ENCODE peak calls at places on chromosomes 2 and 18, in nine cellular contexts. C, F, U, W, N, Z, Y, A and L are unnamed samples.

GRCh38 chr2:29070542-29070941 is 3.8 kb downstream of the PCARE start:
- DNase-seq in F (no peak), U (no peak), N (no peak), W (no peak), C (no peak), Y (no peak), A (no peak), Z (no peak), L (no peak)

GRCh38 chr2:54531558-54531957 is 75.4 kb downstream of the SPTBN1 start:
- DNase-seq in A (no peak), F (no peak), C (no peak), W (no peak), Y (no peak), U (peak), Z (no peak), N (no peak), L (no peak)

GRCh38 chr2:27921424-27921823 is 30.9 kb downstream of the BABAM2 start:
- DNase-seq in Y (no peak), C (no peak), Z (no peak), N (no peak), F (no peak), W (no peak), A (no peak), U (no peak), L (no peak)

GRCh38 chr2:237867465-237867864 is 8.0 kb downstream of the RAMP1 start:
- DNase-seq in Z (no peak), Y (no peak), A (no peak), F (no peak), U (no peak), C (no peak), N (no peak), W (no peak), L (no peak)

GRCh38 chr2:57899898-57900297 is 146.7 kb upstream of the VRK2 start:
- DNase-seq in F (no peak), W (no peak), N (no peak), C (no peak), Z (no peak), U (no peak), Y (no peak), A (no peak), L (no peak)

GRCh38 chr2:41993086-41993812 is 54.6 kb upstream of the PKDCC start:
- DNase-seq in W (no peak), C (no peak), N (no peak), Z (no peak), U (no peak), F (no peak), A (no peak), Y (no peak), L (no peak)

GRCh38 chr2:129885735-129886134 is 93.7 kb upstream of the RAB6C start:
- DNase-seq in A (no peak), C (no peak), U (no peak), F (no peak), W (no peak), Y (no peak), Z (no peak), N (no peak), L (peak)

GRCh38 chr2:39913648-39914456 is 134.8 kb upstream of the THUMPD2 start:
- DNase-seq in N (no peak), A (no peak), Y (no peak), U (peak), Z (no peak), C (no peak), F (peak), W (peak), L (no peak)

GRCh38 chr2:205545971-205546370 is 136.3 kb upstream of the NRP2 start:
- DNase-seq in N (no peak), Z (no peak), W (no peak), A (no peak), Y (no peak), F (no peak), U (no peak), C (no peak), L (no peak)

GRCh38 chr2:23436346-23437099 is 51.5 kb downstream of the KLHL29 start:
- DNase-seq in A (no peak), W (no peak), Z (no peak), C (no peak), F (no peak), U (no peak), Y (peak), N (no peak), L (peak)

GRCh38 chr2:85042330-85042729 is 71.4 kb downstream of the KCMF1 start:
- DNase-seq in Z (no peak), C (no peak), F (no peak), Y (no peak), N (no peak), U (no peak), W (no peak), A (no peak), L (no peak)

GRCh38 chr2:231535961-231536360 is 5.7 kb upstream of the NMUR1 start:
- DNase-seq in U (no peak), A (no peak), N (no peak), Z (no peak), F (peak), C (no peak), W (peak), Y (no peak), L (no peak)

GRCh38 chr2:231531408-231532188 is 1.4 kb upstream of the NMUR1 start:
- DNase-seq in U (no peak), A (no peak), F (no peak), N (no peak), W (no peak), Z (no peak), Y (no peak), C (no peak), L (no peak)

GRCh38 chr2:231533086-231533776 is 3.0 kb upstream of the NMUR1 start:
- DNase-seq in W (no peak), C (no peak), Z (no peak), F (no peak), U (no peak), N (no peak), A (no peak), Y (no peak), L (no peak)

GRCh38 chr2:231532189-231533035 is 2.2 kb upstream of the NMUR1 start:
- DNase-seq in Z (no peak), A (no peak), Y (no peak), U (no peak), N (no peak), F (no peak), C (no peak), W (no peak), L (no peak)

DNA sequence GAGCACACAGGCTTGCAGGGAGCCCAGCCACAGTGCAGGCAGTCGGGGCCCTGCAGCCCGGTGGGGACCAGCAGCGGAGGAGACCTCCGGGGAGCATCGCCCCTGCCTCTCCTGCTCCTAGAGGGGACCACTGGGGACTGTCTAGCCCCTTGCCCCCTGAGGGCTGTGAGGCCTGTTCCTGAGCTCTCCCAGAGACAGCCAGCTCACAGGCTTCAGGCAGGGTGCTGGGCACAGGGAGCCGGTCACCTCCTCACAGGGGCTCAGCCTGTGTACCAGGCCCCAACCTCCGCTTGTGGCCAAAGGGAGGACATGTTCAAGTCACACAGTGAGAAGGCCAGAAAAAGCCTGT is 3.5 kb upstream of the NMUR1 start:
- DNase-seq in A (no peak), W (no peak), Z (no peak), N (no peak), Y (no peak), F (no peak), U (no peak), C (no peak), L (no peak)
- TF ChIP-seq POLR2A in A (no peak), W (no peak), Z (no peak), N (no peak), Y (no peak), F (no peak), U (no peak), C (no peak), L (no peak)

DNA sequence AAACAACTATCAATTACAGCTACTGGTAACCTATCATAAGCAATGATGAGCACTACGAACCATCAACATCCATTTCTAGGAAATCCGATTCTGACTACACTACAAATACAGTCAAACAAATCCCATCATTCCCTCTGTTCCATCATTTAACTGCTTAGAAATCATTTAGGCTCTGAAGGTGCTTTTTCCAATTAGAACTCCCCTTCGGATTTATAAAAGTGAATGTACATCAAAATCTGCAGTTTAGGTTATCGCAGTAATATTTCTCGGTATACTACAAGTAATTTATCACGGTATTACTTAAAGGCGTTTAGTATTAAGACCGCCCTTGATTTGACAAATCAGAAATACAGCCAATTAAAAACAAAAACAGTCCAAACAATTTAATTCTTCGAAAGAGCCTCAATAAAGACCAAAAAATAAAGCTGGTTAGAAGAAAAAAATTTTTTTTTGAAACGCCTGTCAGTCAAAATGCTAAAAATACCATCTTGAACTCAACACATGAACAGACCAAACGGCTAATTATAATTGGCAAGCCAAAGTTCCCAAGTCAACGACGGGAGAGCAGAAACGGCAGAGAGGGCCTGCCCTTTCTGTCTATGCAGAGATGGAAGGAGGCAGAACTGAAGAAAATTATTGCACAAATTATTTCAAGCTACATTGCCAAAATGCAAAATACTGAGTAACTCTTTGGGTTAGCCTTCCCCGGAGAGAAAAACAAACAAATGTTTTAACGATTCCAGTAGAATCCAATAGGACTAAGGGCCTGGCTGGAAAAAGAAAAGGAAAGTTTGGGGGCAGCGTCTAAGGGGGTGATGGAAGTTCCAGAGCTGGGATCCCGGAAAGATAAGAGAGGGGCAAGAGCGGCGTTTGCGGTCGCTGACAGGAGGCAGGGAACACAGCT is 1.2 kb downstream of the VPS54 start:
- DNase-seq in Z (peak), N (no peak), C (no peak), Y (no peak), F (peak), W (peak), U (no peak), A (no peak), L (no peak)
- TF ChIP-seq POLR2A in Z (no peak), N (no peak), C (peak), Y (no peak), F (peak), W (peak), U (no peak), A (no peak), L (no peak)

GRCh38 chr2:239224249-239224605 is 176.6 kb downstream of the HDAC4 start:
- DNase-seq in U (no peak), N (no peak), C (no peak), A (no peak), W (no peak), F (no peak), Z (no peak), Y (no peak), L (no peak)
- TF ChIP-seq POLR2A in U (no peak), N (no peak), C (no peak), A (no peak), W (no peak), F (no peak), Z (no peak), Y (no peak), L (no peak)

GRCh38 chr2:225041871-225042799 is at the start of gene DOCK10:
- DNase-seq in C (peak), N (peak), A (peak), U (no peak), F (no peak), W (peak), Y (no peak), Z (peak), L (peak)
- TF ChIP-seq POLR2A in C (no peak), N (no peak), A (no peak), U (no peak), F (no peak), W (no peak), Y (no peak), Z (no peak), L (no peak)

GRCh38 chr2:150939087-150939486 is 322.6 kb downstream of the RBM43 start:
- DNase-seq in A (no peak), W (no peak), Y (no peak), C (no peak), Z (no peak), N (no peak), U (no peak), F (no peak), L (no peak)

GRCh38 chr2:150946831-150947230 is 314.8 kb downstream of the RBM43 start:
- DNase-seq in Y (no peak), A (no peak), U (no peak), Z (no peak), C (no peak), W (no peak), F (no peak), N (no peak), L (no peak)

GRCh38 chr2:150938586-150938985 is 323.1 kb downstream of the RBM43 start:
- DNase-seq in W (no peak), Z (no peak), A (no peak), N (no peak), C (no peak), Y (no peak), U (no peak), F (no peak), L (no peak)

DNA sequence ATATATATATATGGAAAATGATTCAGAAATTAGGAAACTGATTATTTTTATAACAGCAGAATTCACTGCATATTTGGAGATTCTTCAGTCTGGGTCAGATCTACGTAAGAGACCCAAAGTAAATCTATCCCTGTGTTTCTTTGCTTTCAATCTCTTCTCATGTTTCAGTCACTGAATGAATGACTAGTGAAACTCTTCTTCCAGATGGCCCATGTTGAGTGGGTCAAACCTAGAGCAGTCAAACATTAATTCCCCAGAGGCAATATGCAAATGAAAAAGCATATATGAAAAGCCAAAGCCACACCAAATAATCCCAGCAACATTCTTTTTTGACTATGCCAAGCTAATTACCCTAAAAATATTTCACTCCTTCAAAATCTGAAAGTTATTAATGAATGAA is 317.3 kb downstream of the RBM43 start:
- DNase-seq in Z (no peak), F (no peak), U (no peak), N (no peak), Y (no peak), A (no peak), W (no peak), C (no peak), L (no peak)
- TF ChIP-seq POLR2A in Z (no peak), F (no peak), U (no peak), N (no peak), Y (no peak), A (no peak), W (no peak), C (no peak), L (no peak)

GRCh38 chr2:241733391-241734207 is 831 bp upstream of the D2HGDH start:
- DNase-seq in F (no peak), U (no peak), Z (no peak), N (no peak), Y (no peak), W (no peak), C (no peak), A (no peak), L (no peak)

GRCh38 chr2:241736111-241736510 is 1.7 kb downstream of the D2HGDH start:
- DNase-seq in C (no peak), N (no peak), A (no peak), F (no peak), Z (no peak), W (no peak), U (no peak), Y (no peak), L (no peak)

GRCh38 chr2:241738040-241738686 is 3.7 kb downstream of the D2HGDH start:
- DNase-seq in U (no peak), W (no peak), Z (no peak), A (no peak), N (no peak), F (no peak), C (no peak), Y (no peak), L (no peak)

GRCh38 chr2:241734208-241734466 is 293 bp upstream of the D2HGDH start:
- DNase-seq in Y (no peak), Z (no peak), N (no peak), U (no peak), A (no peak), C (no peak), W (no peak), F (no peak), L (no peak)

GRCh38 chr2:241734467-241735208 is at the start of gene D2HGDH:
- DNase-seq in C (peak), F (peak), A (peak), Y (peak), U (peak), W (peak), Z (peak), N (peak), L (peak)
- TF ChIP-seq POLR2A in C (peak), F (peak), A (peak), Y (no peak), U (peak), W (peak), Z (peak), N (peak), L (no peak)

GRCh38 chr2:202237787-202238233 is 587 bp downstream of the SUMO1 start:
- DNase-seq in A (peak), Y (no peak), C (peak), W (no peak), F (peak), U (no peak), Z (peak), N (peak), L (no peak)

DNA sequence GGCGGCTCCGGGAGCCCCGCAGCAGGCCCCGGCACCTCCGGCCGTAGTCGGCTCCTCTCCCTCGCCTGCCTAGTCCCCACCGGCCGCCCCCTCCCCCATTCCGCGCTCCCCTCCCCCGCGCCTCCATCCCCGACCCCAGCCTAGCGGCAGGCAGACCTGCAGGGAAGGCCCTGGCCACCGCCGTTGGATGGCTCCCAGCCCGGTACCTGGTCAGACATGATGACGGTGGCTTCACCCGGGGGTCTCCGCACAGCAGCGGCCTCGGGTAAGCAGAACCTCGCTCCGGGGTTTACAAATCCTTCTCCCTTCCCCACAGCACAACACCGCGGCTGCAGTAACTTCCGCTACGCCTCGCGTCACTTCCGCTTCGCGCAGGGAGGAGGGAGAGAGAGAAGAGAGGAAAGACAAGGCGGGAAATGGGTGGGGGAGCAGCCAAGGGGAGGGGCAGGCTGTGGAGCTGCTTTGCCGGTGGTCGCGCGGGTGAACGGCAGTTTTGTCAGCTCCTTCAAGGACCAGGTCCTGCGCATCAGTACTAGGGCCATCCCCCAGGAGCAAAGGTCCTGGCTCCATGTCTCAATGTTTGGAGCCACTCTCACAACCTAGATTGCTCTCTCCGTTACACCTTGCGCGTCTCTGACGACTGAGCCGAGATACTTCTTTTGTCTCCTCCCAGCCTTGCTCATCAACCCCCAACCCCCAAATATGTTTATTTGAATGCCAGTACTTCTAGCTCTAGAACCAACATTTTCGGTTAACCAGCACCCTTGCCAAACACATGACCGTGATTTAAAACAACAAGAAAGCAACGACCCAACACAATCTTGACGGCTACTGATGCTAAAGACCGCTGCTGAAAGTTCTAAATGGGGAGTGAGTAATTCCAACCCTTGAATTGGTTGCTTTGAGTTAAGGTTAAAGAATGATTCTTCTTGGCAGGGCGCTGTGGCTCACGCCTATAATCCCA is at the start of gene SUMO1:
- DNase-seq in W (peak), A (peak), U (peak), F (peak), N (peak), Y (peak), Z (peak), C (peak), L (peak)
- TF ChIP-seq POLR2A in W (peak), A (peak), U (peak), F (peak), N (no peak), Y (no peak), Z (peak), C (peak), L (no peak)

GRCh38 chr18:56162871-56163270 is 475.5 kb downstream of the TXNL1 start:
- DNase-seq in U (no peak), C (no peak), W (no peak), Z (no peak), Y (no peak), F (no peak), N (no peak), A (no peak), L (no peak)
- TF ChIP-seq POLR2A in U (no peak), C (no peak), W (no peak), Z (no peak), Y (no peak), F (no peak), N (no peak), A (no peak), L (no peak)